ENCODE peak calls at places on chromosome 1, in nine cellular contexts. G is upper lobe of right lung, Z is SJSA1, K is HepG2, O is adrenal gland, X is heart right ventricle, C is right atrium auricular region, N is cardiac muscle cell, R is Peyer's patch. A is an unnamed sample.

GRCh38 chr1:3668585-3669300 is 16.4 kb downstream of the TP73 start:
- DNase-seq in G (peak; percentile 96), Z (no peak), K (peak; percentile 82), O (peak; percentile 90), X (peak; percentile 73), C (no peak), N (peak; percentile 26), R (peak; percentile 89), A (peak; percentile 16)

GRCh38 chr1:226034482-226034881 is 28.0 kb upstream of the H3-3A start:
- DNase-seq in G (peak; percentile 85), Z (no peak), K (peak; percentile 32), O (peak; percentile 95), X (peak; percentile 84), C (peak; percentile 97), N (peak; percentile 99), R (peak; percentile 92), A (peak; percentile 100)

GRCh38 chr1:41783189-41783639 is 135.5 kb downstream of the HIVEP3 start:
- DNase-seq in G (no peak), Z (peak; percentile 83), K (no peak), O (peak; percentile 74), X (no peak), C (no peak), N (peak; percentile 54), R (no peak), A (peak; percentile 93)

GRCh38 chr1:21865943-21866628 is 54.0 kb downstream of the LDLRAD2 start:
- DNase-seq in G (no peak), Z (no peak), K (peak; percentile 48), O (no peak), X (no peak), C (no peak), N (no peak), R (peak; percentile 72), A (no peak)

GRCh38 chr1:225653463-225654276 is 747 bp upstream of the ENAH start:
- DNase-seq in G (peak; percentile 76), Z (peak; percentile 89), K (peak; percentile 45), O (peak; percentile 66), X (peak; percentile 73), C (peak; percentile 90), N (peak; percentile 79), R (peak; percentile 70), A (peak; percentile 72)

GRCh38 chr1:59238993-59239392 is 57.9 kb upstream of the FGGY start:
- DNase-seq in G (no peak), Z (no peak), K (no peak), O (no peak), X (no peak), C (no peak), N (no peak), R (no peak), A (no peak)

GRCh38 chr1:204027446-204027845 is 45.5 kb upstream of the SOX13 start:
- DNase-seq in G (no peak), Z (no peak), K (no peak), O (no peak), X (no peak), C (no peak), N (no peak), R (no peak), A (no peak)

GRCh38 chr1:162987866-162988265 is 81.3 kb upstream of the RGS4 start:
- DNase-seq in G (no peak), Z (no peak), K (no peak), O (peak; percentile 40), X (no peak), C (no peak), N (no peak), R (no peak), A (peak; percentile 79)

GRCh38 chr1:240092301-240093119 is 827 bp downstream of the FMN2 start:
- DNase-seq in G (no peak), Z (peak; percentile 62), K (no peak), O (peak; percentile 20), X (no peak), C (no peak), N (peak; percentile 37), R (no peak), A (peak; percentile 59)

GRCh38 chr1:29822895-29823294 is 586.6 kb downstream of the PTPRU start:
- DNase-seq in G (no peak), Z (no peak), K (no peak), O (no peak), X (no peak), C (no peak), N (no peak), R (no peak), A (no peak)

GRCh38 chr1:44047131-44047530 is 15.9 kb upstream of the SLC6A9 start:
- DNase-seq in G (no peak), Z (no peak), K (no peak), O (no peak), X (no peak), C (no peak), N (no peak), R (no peak), A (peak; percentile 51)

GRCh38 chr1:8723010-8723409 is 94.4 kb downstream of the RERE start:
- DNase-seq in G (no peak), Z (no peak), K (no peak), O (no peak), X (no peak), C (no peak), N (no peak), R (no peak), A (no peak)

GRCh38 chr1:185074307-185074706 is 28.9 kb downstream of the RNF2 start:
- DNase-seq in G (no peak), Z (no peak), K (no peak), O (no peak), X (no peak), C (no peak), N (peak; percentile 18), R (no peak), A (peak; percentile 37)

GRCh38 chr1:206606867-206607266 is 5.4 kb downstream of the EIF2D start:
- DNase-seq in G (no peak), Z (no peak), K (peak; percentile 56), O (no peak), X (no peak), C (no peak), N (peak; percentile 31), R (no peak), A (peak; percentile 43)

GRCh38 chr1:179911812-179912211 is 29.7 kb downstream of the TOR1AIP1 start:
- DNase-seq in G (no peak), Z (no peak), K (no peak), O (no peak), X (no peak), C (no peak), N (no peak), R (no peak), A (no peak)

DNA sequence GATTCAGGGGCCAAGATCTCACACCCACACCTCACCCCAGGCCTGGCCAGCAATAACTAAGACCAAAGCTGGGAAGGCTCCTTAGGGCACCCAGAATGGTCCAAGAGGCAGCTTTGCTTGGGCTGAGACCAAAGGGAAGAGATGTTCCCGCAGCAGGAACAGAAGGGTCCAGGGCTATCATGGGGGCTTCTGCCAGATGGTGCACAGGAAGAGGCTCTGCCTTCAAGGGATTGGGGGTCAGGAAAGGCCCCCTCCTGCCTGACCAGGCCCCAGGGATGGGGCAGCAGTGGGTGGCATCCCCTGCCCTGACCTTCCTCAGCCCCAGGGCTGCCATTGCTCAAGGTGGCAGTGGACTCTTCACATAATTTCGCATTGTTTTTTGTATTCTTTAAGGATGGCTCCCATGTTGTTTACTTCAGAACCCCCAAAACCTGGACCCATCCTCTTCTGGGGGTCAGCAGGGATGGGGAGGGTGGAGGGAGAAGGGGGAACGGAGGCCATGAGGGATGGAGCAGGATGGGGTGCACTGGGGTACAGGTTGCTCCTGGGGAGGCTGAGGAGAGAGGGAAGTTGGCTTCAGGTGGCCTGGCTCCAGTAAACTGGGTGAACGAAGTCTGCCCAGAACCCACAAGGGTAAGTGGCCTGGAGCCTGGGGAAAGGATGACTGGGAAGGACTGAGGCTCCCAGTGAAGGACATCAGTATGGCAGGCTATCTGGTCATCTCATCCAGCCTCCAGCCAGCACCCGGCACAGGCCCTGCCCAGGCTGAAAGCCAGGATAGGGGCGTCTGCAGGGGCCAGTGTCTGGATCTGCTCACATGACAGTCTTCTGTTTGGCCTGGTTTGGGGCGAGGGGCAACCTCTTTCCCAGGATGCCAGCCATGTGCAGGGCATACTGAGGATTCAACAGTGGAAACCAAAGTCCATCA is 2.6 kb upstream of the NADK start:
- DNase-seq in G (no peak), Z (no peak), K (no peak), O (peak; percentile 33), X (no peak), C (no peak), N (no peak), R (no peak), A (no peak)
- H3K4me3 ChIP-seq in G (no peak overlapping the region), Z (no peak overlapping the region), K (no peak overlapping the region), O (no peak overlapping the region), X (peak overlapping the region; percentile 91), C (no peak overlapping the region), N (no peak overlapping the region), R (no peak overlapping the region), A (no peak overlapping the region)

DNA sequence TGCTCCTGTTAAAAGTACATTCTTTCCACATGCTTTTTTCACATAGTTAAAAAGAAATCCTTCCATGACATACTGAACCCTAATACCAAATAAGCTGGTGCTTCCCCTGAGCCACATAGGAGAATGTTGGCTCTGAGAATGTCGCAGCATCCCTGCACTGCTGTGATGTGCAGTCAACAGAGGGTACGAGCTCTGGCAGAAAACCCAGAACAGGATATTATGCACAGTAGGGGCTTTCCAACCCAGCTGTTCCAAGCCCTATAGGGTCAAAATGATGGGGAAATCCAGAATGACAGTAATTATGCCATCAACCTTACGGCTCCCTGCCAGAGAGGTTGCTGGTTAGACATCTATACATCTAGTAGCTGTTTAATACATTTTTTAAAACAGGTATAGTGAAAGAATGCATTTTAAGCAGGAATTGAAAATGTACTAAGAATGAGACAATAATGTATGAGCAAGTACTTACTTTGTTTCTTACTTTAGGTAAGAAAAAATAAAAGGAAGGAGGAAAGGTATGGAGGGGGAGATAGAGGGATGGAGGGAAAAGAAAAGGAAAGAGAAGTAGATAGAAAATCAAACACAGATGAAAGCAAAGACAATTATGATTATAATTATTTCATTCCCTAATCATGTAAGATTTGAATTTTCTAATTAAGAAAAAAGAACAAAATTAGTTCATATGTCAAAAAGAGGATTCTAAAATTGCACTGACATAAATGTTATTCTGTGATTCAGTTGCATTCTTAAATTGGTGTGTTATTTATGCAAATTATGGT is 126.0 kb downstream of the NR5A2 start:
- DNase-seq in G (no peak), Z (no peak), K (no peak), O (no peak), X (no peak), C (no peak), N (no peak), R (no peak), A (no peak)
- H3K4me3 ChIP-seq in G (no peak overlapping the region), Z (no peak overlapping the region), K (no peak overlapping the region), O (no peak overlapping the region), X (no peak overlapping the region), C (no peak overlapping the region), N (no peak overlapping the region), R (no peak overlapping the region), A (no peak overlapping the region)

DNA sequence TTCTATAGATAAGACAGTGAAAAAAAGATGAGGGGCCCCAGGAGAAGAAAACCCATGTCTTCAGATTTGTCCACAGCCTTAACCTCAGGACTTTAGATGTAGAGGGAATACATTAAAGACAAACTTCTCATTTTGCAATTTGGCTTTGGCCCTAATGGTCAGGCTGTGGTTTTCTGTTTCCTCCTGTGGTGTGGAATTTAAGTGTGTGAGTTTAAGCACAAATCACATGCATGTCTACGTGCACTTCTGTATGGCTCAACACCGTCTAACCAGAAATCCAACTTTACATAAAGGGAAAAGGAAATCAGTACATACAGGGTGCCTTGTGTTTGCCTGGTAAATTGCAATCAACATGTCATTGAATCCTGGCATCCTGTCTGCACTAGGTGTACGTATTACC is 1.1 kb upstream of the ZNF124 start:
- DNase-seq in G (no peak), Z (no peak), K (no peak), O (no peak), X (no peak), C (no peak), N (no peak), R (no peak), A (no peak)
- H3K4me3 ChIP-seq in G (no peak overlapping the region), Z (no peak overlapping the region), K (no peak overlapping the region), O (no peak overlapping the region), X (no peak overlapping the region), C (no peak overlapping the region), N (no peak overlapping the region), R (no peak overlapping the region), A (no peak overlapping the region)

GRCh38 chr1:182169203-182169602 is 107.7 kb upstream of the ZNF648 start:
- DNase-seq in G (peak; percentile 75), Z (no peak), K (no peak), O (peak; percentile 63), X (no peak), C (no peak), N (no peak), R (peak; percentile 55), A (no peak)
- H3K4me3 ChIP-seq in G (no peak overlapping the region), Z (no peak overlapping the region), K (no peak overlapping the region), O (no peak overlapping the region), X (no peak overlapping the region), C (no peak overlapping the region), N (no peak overlapping the region), R (no peak overlapping the region), A (no peak overlapping the region)

A was measured in fibroblast of mammary gland.